ENCODE peak calls at places on chromosome 11, in seven cellular contexts. D, U, A, Z, N, Q and B are unnamed samples.
A peak's percentile ranks its signal among the peaks of the same experiment; 100 is the strongest.

GRCh38 chr11:48150213-48150612 is 66.4 kb upstream of the OR4B1 start:
- DNase-seq in D (no peak), U (no peak), A (peak; percentile 56), Z (no peak), N (no peak), Q (no peak), B (peak; percentile 57)

GRCh38 chr11:95592455-95592854 is 197.1 kb downstream of the FAM76B start:
- DNase-seq in D (no peak), U (no peak), A (no peak), Z (no peak), N (no peak), Q (peak; percentile 54), B (no peak)

GRCh38 chr11:90309693-90310092 is 86.8 kb upstream of the CHORDC1 start:
- DNase-seq in D (no peak), U (no peak), A (no peak), Z (no peak), N (no peak), Q (no peak), B (no peak)

GRCh38 chr11:2521681-2522630 is 77.1 kb downstream of the KCNQ1 start:
- DNase-seq in D (no peak), U (no peak), A (peak; percentile 3), Z (no peak), N (no peak), Q (no peak), B (no peak)

GRCh38 chr11:120527111-120527748 is 15.7 kb downstream of the GRIK4 start:
- DNase-seq in D (no peak), U (no peak), A (no peak), Z (no peak), N (no peak), Q (peak; percentile 94), B (no peak)

GRCh38 chr11:26584818-26585217 is 12.8 kb upstream of the MUC15 start:
- DNase-seq in D (no peak), U (peak; percentile 32), A (no peak), Z (no peak), N (no peak), Q (no peak), B (no peak)

GRCh38 chr11:47950396-47950795 is 30.0 kb upstream of the PTPRJ start:
- DNase-seq in D (peak; percentile 19), U (no peak), A (peak; percentile 34), Z (peak; percentile 30), N (no peak), Q (no peak), B (no peak)

GRCh38 chr11:19677380-19678080 is 35.1 kb upstream of the NAV2 start:
- DNase-seq in D (no peak), U (no peak), A (no peak), Z (no peak), N (no peak), Q (no peak), B (no peak)

GRCh38 chr11:86478348-86478747 is 103.7 kb downstream of the CCDC81 start:
- DNase-seq in D (no peak), U (no peak), A (no peak), Z (no peak), N (no peak), Q (no peak), B (no peak)

GRCh38 chr11:129731316-129731715 is 84.3 kb upstream of the TMEM45B start:
- DNase-seq in D (no peak), U (peak; percentile 70), A (no peak), Z (no peak), N (no peak), Q (no peak), B (no peak)

GRCh38 chr11:57515332-57516060 is at the start of gene SLC43A1:
- DNase-seq in D (peak; percentile 54), U (peak; percentile 49), A (peak; percentile 58), Z (no peak), N (peak; percentile 61), Q (peak; percentile 57), B (peak; percentile 35)

GRCh38 chr11:94662065-94662779 is 95.1 kb downstream of the PIWIL4 start:
- DNase-seq in D (no peak), U (no peak), A (no peak), Z (no peak), N (no peak), Q (peak; percentile 60), B (no peak)

GRCh38 chr11:27656806-27657483 is 43.3 kb downstream of the BDNF start:
- DNase-seq in D (no peak), U (no peak), A (no peak), Z (no peak), N (no peak), Q (no peak), B (no peak)

GRCh38 chr11:45802531-45803317 is 2.2 kb upstream of the SLC35C1 start:
- DNase-seq in D (no peak), U (no peak), A (no peak), Z (no peak), N (no peak), Q (no peak), B (no peak)

GRCh38 chr11:64052436-64052835 is 16.7 kb downstream of the FLRT1 start:
- DNase-seq in D (no peak), U (no peak), A (no peak), Z (no peak), N (no peak), Q (no peak), B (no peak)

GRCh38 chr11:16893456-16894076 is 120.6 kb downstream of the PLEKHA7 start:
- DNase-seq in D (no peak), U (peak; percentile 38), A (no peak), Z (no peak), N (no peak), Q (peak; percentile 68), B (peak; percentile 40)

GRCh38 chr11:18371279-18371678 is 23.1 kb upstream of the LDHA start:
- DNase-seq in D (no peak), U (no peak), A (no peak), Z (no peak), N (no peak), Q (no peak), B (no peak)

GRCh38 chr11:11780843-11781242 is 60.9 kb upstream of the USP47 start:
- DNase-seq in D (no peak), U (no peak), A (no peak), Z (no peak), N (no peak), Q (no peak), B (no peak)

GRCh38 chr11:128226106-128226716 is 361.1 kb downstream of the ETS1 start:
- DNase-seq in D (no peak), U (no peak), A (no peak), Z (no peak), N (no peak), Q (no peak), B (no peak)

GRCh38 chr11:12238420-12238819 is 128.0 kb downstream of the MICAL2 start:
- DNase-seq in D (no peak), U (no peak), A (no peak), Z (no peak), N (no peak), Q (no peak), B (no peak)

GRCh38 chr11:61542024-61542461 is 33.5 kb downstream of the LRRC10B start:
- DNase-seq in D (no peak), U (no peak), A (no peak), Z (no peak), N (no peak), Q (no peak), B (no peak)

GRCh38 chr11:8025816-8026215 is 38.7 kb downstream of the EIF3F start:
- DNase-seq in D (no peak), U (no peak), A (no peak), Z (no peak), N (no peak), Q (no peak), B (no peak)

GRCh38 chr11:12209096-12209495 is 98.7 kb downstream of the MICAL2 start:
- DNase-seq in D (no peak), U (no peak), A (no peak), Z (no peak), N (no peak), Q (no peak), B (no peak)

GRCh38 chr11:116533186-116533825 is 239.5 kb downstream of the BUD13 start:
- DNase-seq in D (no peak), U (no peak), A (no peak), Z (no peak), N (no peak), Q (peak; percentile 62), B (no peak)

DNA sequence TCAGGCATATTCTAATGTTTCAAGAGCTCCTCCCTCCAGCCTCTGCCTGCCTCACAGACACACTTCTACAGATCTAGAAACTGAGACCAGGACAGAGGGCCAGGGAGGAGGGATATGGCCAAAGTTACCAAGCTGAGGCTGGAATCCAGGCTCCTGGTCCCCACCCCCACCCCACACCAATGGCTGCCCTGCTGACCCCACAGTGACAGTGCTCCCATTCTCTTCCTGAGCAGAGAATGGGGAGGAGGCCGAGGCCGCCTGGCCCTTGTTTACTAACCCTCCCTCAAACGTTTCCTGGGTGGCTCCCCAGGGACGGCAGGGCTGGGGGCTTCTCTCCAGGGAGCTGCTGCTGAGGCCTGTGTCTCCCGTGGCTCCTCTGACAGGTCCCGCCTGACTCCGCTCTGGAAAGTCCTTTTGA is 2.3 kb downstream of the PLEKHB1 start:
- DNase-seq in D (no peak), U (no peak), A (no peak), Z (no peak), N (no peak), Q (no peak), B (no peak)
- H3K27ac ChIP-seq in D (no peak overlapping the region), U (no peak overlapping the region), A (no peak overlapping the region), Z (no peak overlapping the region), N (peak overlapping the region; percentile 70), Q (no peak overlapping the region), B (no peak overlapping the region)

GRCh38 chr11:43316451-43316850 is 4.7 kb downstream of the API5 start:
- DNase-seq in D (no peak), U (no peak), A (no peak), Z (no peak), N (no peak), Q (no peak), B (no peak)
- H3K36me3 ChIP-seq in D (peaks cover 11% of the 10 kb centered on the region), U (peaks cover 41% of the 10 kb centered on the region), A (peaks cover 21% of the 10 kb centered on the region), Z (peaks cover under 1% of the 10 kb centered on the region), N (no peaks in the 10 kb centered on the region), Q (peaks cover 11% of the 10 kb centered on the region), B (no peaks in the 10 kb centered on the region)

DNA sequence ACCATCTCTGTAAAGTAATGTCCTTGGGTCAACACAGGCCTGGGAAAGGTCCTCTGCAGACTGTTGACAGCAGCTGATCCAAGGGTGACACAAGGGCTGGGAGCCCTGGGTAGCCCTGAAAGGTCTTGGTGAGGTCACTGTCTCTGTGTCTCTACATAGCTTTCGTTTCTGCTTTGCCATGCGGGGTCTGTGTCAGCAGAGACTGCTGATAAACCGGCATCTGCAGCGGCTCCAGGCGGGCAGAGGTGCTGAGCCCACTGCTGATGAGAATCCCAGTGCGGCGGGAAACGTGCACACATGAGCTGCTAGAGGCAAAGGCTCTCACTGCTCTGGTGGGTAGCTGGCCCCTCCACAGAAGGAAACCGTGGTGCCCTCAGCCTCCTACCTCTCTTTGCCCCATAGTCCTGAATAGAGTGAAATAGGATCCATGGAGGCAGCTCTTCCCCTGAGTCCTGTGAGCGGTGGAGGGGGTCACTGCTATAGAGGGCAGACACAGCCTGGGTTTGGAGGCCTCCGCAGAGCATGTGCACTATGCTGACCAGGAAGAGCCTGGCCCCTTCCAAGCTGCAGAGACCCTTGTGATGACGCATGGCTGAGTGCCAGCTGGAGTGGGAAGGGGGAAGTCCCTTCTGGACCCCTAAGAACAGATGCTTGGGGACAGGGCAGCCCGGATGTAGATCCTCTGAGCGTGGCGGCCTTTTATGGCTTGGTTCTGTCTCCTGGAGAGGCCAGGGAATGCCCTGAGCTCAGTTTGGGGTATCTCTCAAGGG is 17.8 kb upstream of the ST3GAL4 start:
- DNase-seq in D (no peak), U (no peak), A (no peak), Z (no peak), N (no peak), Q (no peak), B (no peak)
- H3K27ac ChIP-seq in D (no peak overlapping the region), U (no peak overlapping the region), A (no peak overlapping the region), Z (no peak overlapping the region), N (no peak overlapping the region), Q (no peak overlapping the region), B (no peak overlapping the region)

GRCh38 chr11:34134765-34135164 is 29.3 kb downstream of the NAT10 start:
- DNase-seq in D (no peak), U (no peak), A (no peak), Z (no peak), N (no peak), Q (no peak), B (no peak)
- H3K36me3 ChIP-seq in D (peaks cover 67% of the 10 kb centered on the region), U (peaks cover 19% of the 10 kb centered on the region), A (peaks cover 56% of the 10 kb centered on the region), Z (peaks cover 70% of the 10 kb centered on the region), N (peaks cover 4% of the 10 kb centered on the region), Q (peaks cover 35% of the 10 kb centered on the region), B (peaks cover 17% of the 10 kb centered on the region)